ENCODE peak calls at places on chromosome 9, in eight cellular contexts. X is AG10803, S is lower leg skin, P is BE2C, U is GM10248, I is Peyer's patch, K is choroid plexus epithelial cell, B is Calu3. D is an unnamed sample.

GRCh38 chr9:120652902-120653301 is 61.4 kb downstream of the MEGF9 start:
- DNase-seq in B (no peak), X (no peak), U (no peak), S (no peak), I (no peak), K (no peak), P (no peak), D (no peak)

GRCh38 chr9:132486706-132487350 is 76.8 kb downstream of the CFAP77 start:
- DNase-seq in B (no peak), P (peak), K (no peak), X (no peak), S (no peak), I (no peak), U (no peak), D (no peak)

GRCh38 chr9:36665387-36665786 is 92.7 kb downstream of the MELK start:
- DNase-seq in I (no peak), X (no peak), U (no peak), K (peak), P (no peak), S (no peak), B (no peak), D (no peak)

GRCh38 chr9:2502760-2503159 is 118.8 kb upstream of the VLDLR start:
- DNase-seq in K (no peak), S (no peak), P (no peak), B (no peak), X (peak), U (no peak), I (no peak), D (peak)

GRCh38 chr9:108041551-108041950 is 552.0 kb upstream of the KLF4 start:
- DNase-seq in U (no peak), I (no peak), S (no peak), X (peak), K (peak), P (no peak), B (no peak), D (peak)

GRCh38 chr9:132324425-132324824 is 30.4 kb downstream of the SETX start:
- DNase-seq in S (no peak), B (no peak), K (no peak), U (no peak), I (no peak), P (no peak), X (no peak), D (no peak)

GRCh38 chr9:23820731-23821399 is 5.2 kb downstream of the ELAVL2 start:
- DNase-seq in U (no peak), I (no peak), K (no peak), S (no peak), B (no peak), P (peak), X (no peak), D (no peak)

GRCh38 chr9:86713456-86713855 is 233.8 kb downstream of the GAS1 start:
- DNase-seq in X (peak), K (peak), P (no peak), S (no peak), U (no peak), B (no peak), I (no peak), D (peak)

DNA sequence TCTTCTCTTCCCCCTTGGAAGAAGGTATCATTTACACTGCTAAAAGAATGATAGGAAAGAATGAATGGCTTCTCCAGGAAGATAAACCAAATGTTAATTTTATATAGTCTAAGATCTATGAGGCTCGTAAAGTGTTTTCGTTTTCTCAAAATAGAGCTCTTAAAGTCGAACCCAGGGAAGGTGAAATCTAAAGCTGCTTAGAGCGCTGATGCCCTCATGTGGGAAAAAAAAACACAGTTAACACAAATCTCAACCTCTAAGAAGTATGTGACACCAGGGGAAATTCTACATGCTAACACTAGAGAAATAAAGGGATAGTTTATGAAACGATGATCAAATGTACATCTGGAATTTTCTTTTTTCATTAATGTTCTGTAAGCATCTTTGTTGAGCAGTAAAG is 257.9 kb downstream of the RASEF start:
- DNase-seq in U (no peak), B (no peak), I (no peak), K (no peak), X (no peak), S (no peak), P (no peak), D (no peak)
- TF ChIP-seq CTCF in U (no peak), B (no peak), I (no peak), K (no peak), X (no peak), S (no peak), P (peak), D (no peak)

GRCh38 chr9:19087601-19088000 is 15.1 kb downstream of the HAUS6 start:
- DNase-seq in X (no peak), U (no peak), P (no peak), S (no peak), B (peak), I (no peak), K (peak), D (peak)

GRCh38 chr9:19085295-19085694 is 17.4 kb downstream of the HAUS6 start:
- DNase-seq in P (no peak), B (no peak), S (no peak), U (peak), X (peak), I (no peak), K (peak), D (no peak)
- TF ChIP-seq CTCF in P (peak), B (no peak), S (no peak), U (peak), X (peak), I (no peak), K (peak), D (peak)

GRCh38 chr9:8349928-8350327 is 550.4 kb upstream of the DMAC1 start:
- DNase-seq in I (no peak), K (no peak), S (no peak), P (no peak), X (no peak), B (no peak), U (no peak), D (no peak)
- TF ChIP-seq CTCF in I (no peak), K (no peak), S (no peak), P (no peak), X (no peak), B (no peak), U (no peak), D (no peak)

GRCh38 chr9:117214416-117214815 is 200.4 kb downstream of the ASTN2 start:
- DNase-seq in K (no peak), I (no peak), U (no peak), S (no peak), P (no peak), X (no peak), B (no peak), D (no peak)
- TF ChIP-seq CTCF in K (no peak), I (no peak), U (no peak), S (no peak), P (no peak), X (no peak), B (no peak), D (no peak)